ENCODE peak calls at places on chromosomes 3 and 15, in nine cellular contexts. O is cardiac fibroblast, I is mesothelial cell of epicardium, P is AG09309, A is heart right ventricle, E is fibroblast of pulmonary artery, H is BE2C, C is body of pancreas, Z is neural crest cell. W is an unnamed sample.

GRCh38 chr3:58369876-58370275 is 37.2 kb downstream of the PXK start:
- DNase-seq in O (no peak), I (no peak), P (no peak), A (no peak), E (no peak), H (no peak), C (no peak), Z (no peak), W (no peak)

GRCh38 chr3:188468672-188469071 is 314.7 kb downstream of the LPP start:
- DNase-seq in O (peak), I (no peak), P (no peak), A (peak), E (peak), H (peak), C (no peak), Z (no peak), W (no peak)

GRCh38 chr15:98983333-98983732 is 24.3 kb downstream of the PGPEP1L start:
- DNase-seq in O (peak), I (no peak), P (peak), A (no peak), E (peak), H (no peak), C (peak), Z (no peak), W (no peak)

GRCh38 chr15:56965614-56966013 is 47.2 kb downstream of the TCF12 start:
- DNase-seq in O (no peak), I (no peak), P (no peak), A (no peak), E (no peak), H (no peak), C (no peak), Z (no peak), W (no peak)

GRCh38 chr3:45105855-45106655 is 40.1 kb downstream of the CDCP1 start:
- DNase-seq in O (peak), I (no peak), P (peak), A (no peak), E (peak), H (no peak), C (no peak), Z (no peak), W (no peak)

GRCh38 chr3:52055537-52056351 is 627 bp downstream of the DUSP7 start:
- DNase-seq in O (peak), I (peak), P (no peak), A (peak), E (peak), H (peak), C (peak), Z (peak), W (no peak)

GRCh38 chr3:184593923-184594303 is 32.3 kb downstream of the EPHB3 start:
- DNase-seq in O (no peak), I (no peak), P (no peak), A (no peak), E (no peak), H (no peak), C (no peak), Z (no peak), W (peak)

GRCh38 chr15:34014556-34014955 is 24.4 kb downstream of the AVEN start:
- DNase-seq in O (peak), I (no peak), P (no peak), A (no peak), E (peak), H (no peak), C (no peak), Z (no peak), W (no peak)

GRCh38 chr3:69558912-69559311 is 173.0 kb upstream of the FRMD4B start:
- DNase-seq in O (peak), I (no peak), P (no peak), A (no peak), E (peak), H (no peak), C (peak), Z (no peak), W (no peak)

GRCh38 chr3:69565316-69565715 is 173.9 kb upstream of the MITF start:
- DNase-seq in O (no peak), I (no peak), P (no peak), A (no peak), E (no peak), H (no peak), C (no peak), Z (no peak), W (no peak)

GRCh38 chr3:69563968-69564367 is 175.3 kb upstream of the MITF start:
- DNase-seq in O (no peak), I (no peak), P (no peak), A (no peak), E (no peak), H (no peak), C (no peak), Z (no peak), W (no peak)

GRCh38 chr3:69562001-69562400 is 176.1 kb upstream of the FRMD4B start:
- DNase-seq in O (peak), I (no peak), P (no peak), A (no peak), E (peak), H (no peak), C (no peak), Z (no peak), W (no peak)

GRCh38 chr3:69560818-69561217 is 174.9 kb upstream of the FRMD4B start:
- DNase-seq in O (no peak), I (no peak), P (no peak), A (no peak), E (peak), H (no peak), C (no peak), Z (no peak), W (no peak)
- TF ChIP-seq CTCF in O (no peak), I (no peak), P (no peak), A (no peak), E (peak), H (peak), C (no peak), Z (no peak), W (no peak)

GRCh38 chr3:414063-414462 is 217.5 kb downstream of the CHL1 start:
- DNase-seq in O (peak), I (no peak), P (no peak), A (no peak), E (peak), H (no peak), C (no peak), Z (no peak), W (no peak)
- TF ChIP-seq CTCF in O (peak), I (peak), P (no peak), A (peak), E (peak), H (no peak), C (peak), Z (peak), W (peak)

DNA sequence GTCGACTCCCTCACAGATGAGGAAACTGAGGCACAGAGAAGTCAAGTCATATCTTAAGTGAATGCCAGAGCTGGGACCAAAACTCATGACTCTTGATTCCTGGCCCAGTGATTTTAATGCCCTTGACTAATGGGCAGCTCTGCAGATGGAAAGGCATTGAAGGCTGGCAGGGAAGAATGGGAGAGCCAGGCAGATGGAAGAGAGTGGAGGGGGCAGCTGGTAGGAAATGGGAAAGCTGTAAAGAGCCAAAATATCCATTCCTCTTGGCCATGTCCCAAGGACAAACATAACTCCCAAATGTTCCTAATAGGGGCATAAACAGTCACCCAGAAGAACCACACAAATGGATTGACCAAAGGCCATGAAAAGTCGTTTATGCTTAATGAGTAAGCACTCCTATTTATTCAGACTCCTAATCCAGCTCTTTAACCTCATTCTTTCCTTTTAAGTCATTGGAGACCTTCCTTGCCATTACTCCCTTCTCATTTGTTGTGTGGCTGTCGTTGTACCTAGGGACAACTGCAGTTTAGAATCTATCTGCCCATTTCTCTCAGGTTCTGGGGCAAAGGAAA is 330.5 kb upstream of the ROPN1 start:
- DNase-seq in O (no peak), I (no peak), P (no peak), A (no peak), E (no peak), H (no peak), C (no peak), Z (no peak), W (no peak)
- TF ChIP-seq CTCF in O (no peak), I (no peak), P (no peak), A (no peak), E (no peak), H (no peak), C (no peak), Z (no peak), W (no peak)

GRCh38 chr3:148962513-148962912 is 28.8 kb upstream of the GYG1 start:
- DNase-seq in O (peak), I (no peak), P (peak), A (no peak), E (peak), H (no peak), C (no peak), Z (no peak), W (no peak)
- TF ChIP-seq CTCF in O (peak), I (no peak), P (peak), A (no peak), E (peak), H (no peak), C (no peak), Z (no peak), W (peak)

GRCh38 chr3:159929894-159930235 is 58.8 kb upstream of the IL12A start:
- DNase-seq in O (no peak), I (no peak), P (no peak), A (no peak), E (no peak), H (no peak), C (no peak), Z (no peak), W (no peak)

GRCh38 chr3:159926573-159926972 is 62.1 kb upstream of the IL12A start:
- DNase-seq in O (no peak), I (no peak), P (no peak), A (no peak), E (no peak), H (no peak), C (no peak), Z (no peak), W (no peak)

GRCh38 chr3:159928692-159929091 is 59.9 kb upstream of the IL12A start:
- DNase-seq in O (peak), I (no peak), P (peak), A (no peak), E (peak), H (no peak), C (no peak), Z (no peak), W (no peak)

GRCh38 chr3:159928071-159928491 is 60.6 kb upstream of the IL12A start:
- DNase-seq in O (peak), I (no peak), P (no peak), A (no peak), E (peak), H (no peak), C (no peak), Z (no peak), W (no peak)

GRCh38 chr3:159929181-159929893 is 59.3 kb upstream of the IL12A start:
- DNase-seq in O (peak), I (no peak), P (peak), A (peak), E (peak), H (no peak), C (no peak), Z (no peak), W (no peak)
- TF ChIP-seq CTCF in O (peak), I (no peak), P (peak), A (peak), E (peak), H (peak), C (no peak), Z (no peak), W (peak)

DNA sequence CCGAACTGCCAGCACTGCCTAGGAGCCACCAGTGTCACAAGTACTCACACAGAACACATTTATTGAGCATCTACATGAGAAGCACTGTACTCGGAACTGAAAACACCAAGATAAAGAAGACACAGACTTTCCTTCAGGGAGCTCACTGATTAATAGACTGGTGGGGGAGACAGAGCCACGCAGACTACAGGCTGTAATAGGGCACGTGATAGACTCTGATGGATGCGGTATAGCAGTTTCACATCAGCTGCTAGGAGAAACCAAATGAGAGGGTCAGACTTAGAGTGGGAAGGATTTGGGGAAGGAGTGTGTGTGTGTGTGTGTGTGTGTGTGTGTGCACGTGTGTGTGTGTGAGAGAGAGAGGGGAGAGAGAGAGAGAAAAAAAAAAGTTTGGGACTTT is 12.1 kb downstream of the EPHB1 start:
- DNase-seq in O (no peak), I (no peak), P (no peak), A (no peak), E (no peak), H (no peak), C (no peak), Z (no peak), W (no peak)
- TF ChIP-seq CTCF in O (no peak), I (no peak), P (no peak), A (no peak), E (no peak), H (no peak), C (no peak), Z (no peak), W (no peak)